ENCODE peak calls at places on chromosomes 1 and 21, in five cellular contexts. E, K, B, Y and L are unnamed samples.
A peak's percentile ranks its signal among the peaks of the same experiment; 100 is the strongest.

GRCh38 chr1:154793674-154794073 is 76.4 kb downstream of the KCNN3 start:
- DNase-seq in E (no peak), Y (no peak), K (no peak), B (no peak), L (no peak)

GRCh38 chr21:25967566-25968438 is 202.8 kb downstream of the APP start:
- DNase-seq in B (no peak), K (peak; percentile 46), E (no peak), Y (no peak), L (peak; percentile 64)

GRCh38 chr1:27525296-27526271 is 35.6 kb upstream of the WASF2 start:
- DNase-seq in Y (no peak), E (peak; percentile 86), B (peak; percentile 81), K (no peak), L (peak; percentile 92)

GRCh38 chr21:29335720-29336119 is 37.0 kb downstream of the BACH1 start:
- DNase-seq in Y (no peak), E (no peak), K (peak; percentile 40), B (no peak), L (peak; percentile 51)

GRCh38 chr1:54671985-54672608 is 30.5 kb downstream of the MROH7 start:
- DNase-seq in K (peak; percentile 51), B (no peak), E (no peak), Y (peak; percentile 64), L (peak; percentile 67)

GRCh38 chr1:25780318-25781129 is 19.5 kb upstream of the SELENON start:
- DNase-seq in Y (no peak), K (no peak), B (peak; percentile 16), E (no peak), L (no peak)

GRCh38 chr1:25623007-25623406 is 6.4 kb downstream of the MAN1C1 start:
- DNase-seq in Y (no peak), K (no peak), E (no peak), B (no peak), L (no peak)

GRCh38 chr1:232694475-232694874 is 64.5 kb upstream of the SIPA1L2 start:
- DNase-seq in E (no peak), Y (no peak), B (no peak), K (no peak), L (no peak)

GRCh38 chr21:25911730-25912401 is 177.1 kb downstream of the GABPA start:
- DNase-seq in K (no peak), E (no peak), Y (peak; percentile 65), B (no peak), L (no peak)